ENCODE peak calls at places on chromosomes 11 and 22, in seven cellular contexts. P is HCT116; A is thoracic aorta; O is mammary epithelial cell; Z is colonic mucosa; W is CD4-positive, alpha-beta memory T cell; J is uterus. I is an unnamed sample.

GRCh38 chr22:19873138-19873959 is 18.7 kb upstream of the GNB1L start:
- DNase-seq in W (no peak), J (peak; percentile 12), O (no peak), Z (peak; percentile 78), P (no peak), A (no peak), I (no peak)

GRCh38 chr11:36069576-36070214 is 125.8 kb downstream of the LDLRAD3 start:
- DNase-seq in O (peak; percentile 52), P (no peak), A (no peak), W (no peak), Z (no peak), J (no peak), I (no peak)

GRCh38 chr11:133902506-133902905 is 54.3 kb downstream of the IGSF9B start:
- DNase-seq in W (no peak), A (no peak), P (no peak), J (no peak), Z (no peak), O (no peak), I (no peak)

GRCh38 chr11:2249191-2249916 is 21.0 kb downstream of the ASCL2 start:
- DNase-seq in O (no peak), P (no peak), Z (peak; percentile 13), A (no peak), J (no peak), W (no peak), I (no peak)

GRCh38 chr11:8033312-8033715 is 46.2 kb downstream of the EIF3F start:
- DNase-seq in P (peak; percentile 43), A (peak; percentile 40), J (peak; percentile 88), Z (peak; percentile 67), O (peak; percentile 56), W (peak; percentile 48), I (peak; percentile 73)

GRCh38 chr11:5452712-5453111 is 3.6 kb downstream of the OR51I2 start:
- DNase-seq in P (no peak), O (no peak), Z (no peak), A (no peak), J (no peak), W (no peak), I (no peak)

GRCh38 chr22:32695451-32695891 is 106.0 kb upstream of the TIMP3 start:
- DNase-seq in J (no peak), O (peak; percentile 69), A (no peak), P (peak; percentile 21), Z (no peak), W (no peak), I (peak; percentile 65)

GRCh38 chr22:40058265-40058664 is 63.5 kb downstream of the FAM83F start:
- DNase-seq in A (no peak), J (no peak), O (no peak), W (no peak), Z (no peak), P (no peak), I (no peak)

GRCh38 chr11:9675691-9676090 is 11.8 kb downstream of the SWAP70 start:
- DNase-seq in O (no peak), Z (no peak), A (no peak), P (no peak), W (no peak), J (no peak), I (no peak)

GRCh38 chr22:27576815-27577564 is 224.6 kb downstream of the MN1 start:
- DNase-seq in A (no peak), O (no peak), Z (no peak), P (no peak), J (no peak), W (no peak), I (no peak)

GRCh38 chr11:85961130-85961529 is 105.9 kb downstream of the CCDC83 start:
- DNase-seq in P (no peak), Z (no peak), J (no peak), A (no peak), O (no peak), W (no peak), I (no peak)

GRCh38 chr11:68312780-68313573 is 586 bp downstream of the LRP5 start:
- DNase-seq in J (no peak), Z (no peak), P (no peak), A (no peak), O (no peak), W (peak; percentile 12), I (peak; percentile 32)

GRCh38 chr11:4647795-4648194 is 4.0 kb downstream of the OR51E1 start:
- DNase-seq in P (no peak), A (no peak), J (no peak), W (no peak), O (no peak), Z (no peak), I (no peak)

GRCh38 chr22:45859231-45860161 is 117.5 kb downstream of the WNT7B start:
- DNase-seq in P (no peak), J (no peak), W (no peak), O (no peak), A (no peak), Z (no peak), I (no peak)

GRCh38 chr11:125082040-125082439 is 18.9 kb downstream of the SLC37A2 start:
- DNase-seq in W (no peak), O (no peak), P (no peak), Z (no peak), J (no peak), A (no peak), I (no peak)

GRCh38 chr11:16815047-16815767 is 76.8 kb downstream of the C11orf58 start:
- DNase-seq in Z (peak; percentile 33), O (no peak), A (no peak), P (no peak), J (peak; percentile 31), W (no peak), I (peak; percentile 47)

GRCh38 chr11:26849009-26849408 is 127.1 kb upstream of the SLC5A12 start:
- DNase-seq in O (no peak), Z (no peak), P (no peak), J (peak; percentile 34), W (no peak), A (no peak), I (no peak)

GRCh38 chr11:64725601-64726139 is 2.7 kb upstream of the NRXN2 start:
- DNase-seq in A (no peak), O (no peak), P (no peak), Z (no peak), J (no peak), W (no peak), I (no peak)

GRCh38 chr22:19807914-19808872 is 46.5 kb downstream of the GNB1L start:
- DNase-seq in W (no peak), O (no peak), J (peak; percentile 10), Z (no peak), A (no peak), P (no peak), I (no peak)

GRCh38 chr11:92980291-92980690 is 10.8 kb downstream of the MTNR1B start:
- DNase-seq in Z (no peak), A (no peak), W (no peak), J (no peak), P (no peak), O (no peak), I (no peak)

GRCh38 chr11:36475192-36475591 is 34.9 kb downstream of the TRAF6 start:
- DNase-seq in J (no peak), A (no peak), P (no peak), O (peak; percentile 75), Z (no peak), W (no peak), I (no peak)

GRCh38 chr11:15118431-15118830 is 3.7 kb downstream of the INSC start:
- DNase-seq in Z (no peak), O (peak; percentile 48), A (no peak), W (no peak), J (no peak), P (no peak), I (no peak)

GRCh38 chr22:29306175-29306829 is at the start of gene GAS2L1:
- DNase-seq in P (peak; percentile 51), J (peak; percentile 86), Z (peak; percentile 90), O (peak; percentile 70), A (no peak), W (peak; percentile 43), I (peak; percentile 89)

GRCh38 chr11:45649544-45650165 is 15.8 kb downstream of the CHST1 start:
- DNase-seq in P (no peak), O (no peak), J (no peak), A (no peak), W (no peak), Z (no peak), I (no peak)

GRCh38 chr22:30985561-30986208 is 16.6 kb downstream of the TUG1 start:
- DNase-seq in J (no peak), A (no peak), P (no peak), Z (no peak), W (no peak), O (no peak), I (no peak)
- H3K9me3 ChIP-seq in J (peaks cover 9% of the 10 kb centered on the region), A (peaks cover 18% of the 10 kb centered on the region), P (no peaks in the 10 kb centered on the region), Z (no peaks in the 10 kb centered on the region), W (no peaks in the 10 kb centered on the region), O (no peaks in the 10 kb centered on the region), I (no peaks in the 10 kb centered on the region)

DNA sequence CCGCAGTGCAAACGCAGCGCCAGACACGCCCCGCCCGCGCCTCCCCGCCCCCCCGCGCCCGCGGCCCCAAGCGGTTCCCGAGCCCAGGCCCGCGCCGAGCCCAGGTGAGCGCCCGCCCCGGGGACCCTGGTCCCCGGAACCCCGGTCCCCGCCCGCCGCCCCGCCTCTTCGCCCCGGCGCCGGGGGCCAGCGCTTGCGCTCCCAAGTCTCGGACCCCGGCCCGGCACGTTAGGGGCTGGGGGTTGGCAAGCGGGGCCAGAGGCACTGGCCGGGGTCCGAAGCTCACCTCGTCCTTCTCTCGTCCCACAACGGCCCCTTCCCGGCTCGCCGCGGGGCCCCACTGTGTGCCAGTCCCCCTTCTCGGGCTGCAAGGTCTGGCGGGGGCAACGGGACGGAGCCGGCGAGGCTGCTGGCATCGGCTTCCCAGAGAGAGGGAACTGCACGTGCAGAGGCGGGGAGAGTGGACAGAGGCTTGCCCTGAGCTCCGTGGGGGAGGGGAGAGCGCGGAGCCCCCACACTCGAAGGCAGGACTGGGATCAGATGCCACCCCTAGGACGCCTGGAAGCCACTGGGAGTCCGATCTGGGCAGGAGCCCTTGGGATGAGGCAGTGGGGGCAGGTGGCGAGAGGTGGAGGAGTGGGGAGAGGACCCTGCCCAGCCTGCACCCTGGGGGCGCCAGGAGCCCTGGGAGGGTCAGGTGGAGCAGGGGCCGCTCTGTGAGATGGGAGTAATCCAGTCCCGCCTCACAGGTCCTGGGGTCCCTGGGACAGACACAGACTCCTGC is 1.8 kb upstream of the AIFM3 start:
- DNase-seq in J (no peak), Z (peak; percentile 55), P (no peak), O (no peak), A (no peak), W (no peak), I (no peak)
- H3K4me3 ChIP-seq in J (no peak overlapping the region), Z (peak overlapping the region; percentile 50), P (no peak overlapping the region), O (peak overlapping the region; percentile 21), A (peak overlapping the region; percentile 60), W (no peak overlapping the region), I (no peak overlapping the region)

GRCh38 chr11:117371453-117371852 is 43.8 kb downstream of the CEP164 start:
- DNase-seq in O (no peak), P (no peak), W (no peak), Z (no peak), J (no peak), A (no peak), I (no peak)
- H3K36me3 ChIP-seq in O (peaks cover 12% of the 10 kb centered on the region), P (peaks cover 7% of the 10 kb centered on the region), W (peaks cover 19% of the 10 kb centered on the region), Z (no peaks in the 10 kb centered on the region), J (no peaks in the 10 kb centered on the region), A (peaks cover 51% of the 10 kb centered on the region), I (peaks cover 32% of the 10 kb centered on the region)

DNA sequence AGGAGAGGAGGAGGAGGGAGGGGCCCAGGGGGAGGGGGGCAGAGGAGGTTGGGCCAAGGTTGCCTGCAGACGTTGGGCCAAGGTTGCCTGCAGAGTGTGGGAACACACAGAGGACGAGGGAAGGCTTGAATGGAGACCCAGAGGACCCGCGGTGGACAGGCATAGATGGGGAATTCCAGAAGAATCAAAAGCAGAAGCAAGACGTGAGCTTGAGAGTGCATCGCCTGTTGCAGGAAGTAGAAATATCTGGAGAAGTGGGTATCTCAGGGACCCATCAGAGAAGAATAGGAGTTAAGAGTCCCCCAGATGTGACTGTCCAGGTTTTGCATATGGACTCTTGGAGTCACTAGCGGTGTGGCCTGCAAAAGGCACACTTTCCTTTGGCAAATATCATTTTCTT is 670.2 kb downstream of the TBC1D22A start:
- DNase-seq in W (no peak), A (no peak), P (no peak), O (no peak), J (no peak), Z (no peak), I (no peak)
- H3K9me3 ChIP-seq in W (no peaks in the 10 kb centered on the region), A (no peaks in the 10 kb centered on the region), P (no peaks in the 10 kb centered on the region), O (peaks cover 21% of the 10 kb centered on the region), J (no peaks in the 10 kb centered on the region), Z (no peaks in the 10 kb centered on the region), I (no peaks in the 10 kb centered on the region)

I was measured in MG63.